ENCODE peak calls at places on chromosomes 16 and 17, in eight cellular contexts. F is ascending aorta; P is effector memory CD4-positive, alpha-beta T cell; U is activated gamma-delta T cell treated with anti-CD3 and anti-CD28 coated beads, Interleukin-2, amount 50 U/mL, for 16 hours; Q is T-cell; C is fibroblast of the conjunctiva; A is GM20000; I is T-helper 1 cell. H is an unnamed sample.

GRCh38 chr17:30346211-30346831 is 12.5 kb upstream of the TMIGD1 start:
- DNase-seq in F (no peak), P (no peak), U (no peak), Q (no peak), C (no peak), A (no peak), I (no peak), H (no peak)

GRCh38 chr16:17235147-17235817 is 235.5 kb downstream of the XYLT1 start:
- DNase-seq in F (no peak), P (no peak), U (no peak), Q (no peak), C (no peak), A (no peak), I (no peak), H (no peak)

GRCh38 chr17:41784207-41784744 is 2.2 kb downstream of the JUP start:
- DNase-seq in F (peak), P (no peak), U (no peak), Q (no peak), C (no peak), A (peak), I (no peak), H (peak)

GRCh38 chr16:50525716-50526115 is 22.5 kb upstream of the NKD1 start:
- DNase-seq in F (peak), P (no peak), U (no peak), Q (no peak), C (no peak), A (no peak), I (no peak), H (no peak)

GRCh38 chr17:4710693-4711634 is 532 bp downstream of the ARRB2 start:
- DNase-seq in F (no peak), P (peak), U (peak), Q (peak), C (no peak), A (peak), I (no peak), H (no peak)

GRCh38 chr16:26521626-26522025 is 545.1 kb upstream of the C16orf82 start:
- DNase-seq in F (no peak), P (no peak), U (no peak), Q (no peak), C (no peak), A (no peak), I (no peak), H (no peak)

GRCh38 chr17:32588982-32589381 is 102.2 kb downstream of the CDK5R1 start:
- DNase-seq in F (no peak), P (no peak), U (no peak), Q (no peak), C (no peak), A (no peak), I (no peak), H (no peak)

GRCh38 chr17:60601443-60602384 is 1.7 kb downstream of the PPM1D start:
- DNase-seq in F (peak), P (no peak), U (no peak), Q (peak), C (peak), A (peak), I (no peak), H (peak)

GRCh38 chr16:84266451-84266850 is 26.6 kb upstream of the KCNG4 start:
- DNase-seq in F (no peak), P (no peak), U (no peak), Q (no peak), C (peak), A (peak), I (no peak), H (peak)

GRCh38 chr17:81018044-81018802 is 16.7 kb upstream of the BAIAP2 start:
- DNase-seq in F (no peak), P (no peak), U (no peak), Q (peak), C (no peak), A (no peak), I (no peak), H (no peak)

GRCh38 chr16:79402356-79402755 is 198.2 kb downstream of the MAF start:
- DNase-seq in F (no peak), P (no peak), U (no peak), Q (no peak), C (no peak), A (no peak), I (no peak), H (peak)

GRCh38 chr16:87723224-87723619 is 42.6 kb downstream of the KLHDC4 start:
- DNase-seq in F (no peak), P (no peak), U (no peak), Q (no peak), C (peak), A (peak), I (no peak), H (peak)

GRCh38 chr17:8631554-8631877 is 991 bp upstream of the MYH10 start:
- DNase-seq in F (no peak), P (no peak), U (no peak), Q (no peak), C (no peak), A (no peak), I (no peak), H (no peak)

GRCh38 chr16:66367968-66368891 is 1.7 kb downstream of the CDH5 start:
- DNase-seq in F (no peak), P (no peak), U (no peak), Q (no peak), C (no peak), A (no peak), I (no peak), H (no peak)

GRCh38 chr17:63821809-63822208 is 5.4 kb upstream of the PSMC5 start:
- DNase-seq in F (no peak), P (no peak), U (no peak), Q (no peak), C (no peak), A (no peak), I (no peak), H (no peak)

GRCh38 chr17:73203135-73203787 is 10.4 kb downstream of the COG1 start:
- DNase-seq in F (no peak), P (no peak), U (no peak), Q (no peak), C (no peak), A (no peak), I (no peak), H (no peak)

GRCh38 chr16:52597772-52598483 is 51.0 kb upstream of the TOX3 start:
- DNase-seq in F (no peak), P (no peak), U (no peak), Q (no peak), C (no peak), A (no peak), I (no peak), H (no peak)

GRCh38 chr17:5798104-5798503 is 213.8 kb upstream of the NLRP1 start:
- DNase-seq in F (no peak), P (no peak), U (no peak), Q (no peak), C (no peak), A (no peak), I (no peak), H (no peak)